ENCODE peak calls at places on chromosomes 1 and 21, in ten cellular contexts. W is NCI-H1105; N is sigmoid colon; K is AML-193; Q is OCI-M1; U is coronary artery; D is ELR; L is activated T-helper 1 cell treated with anti-CD3 and anti-CD28 coated beads, Interleukin-12 subunit alpha, Interleukin-12 subunit beta, Interleukin-2, Interleukin-4 antibody, amounts not matched to agents 30 ng/mL and 10 ng/mL and 1 ng/mL, durations not matched to agents 14 hours and 24 hours and 36 hours; Z is A549; J is epithelial cell of esophagus. A is an unnamed sample.

GRCh38 chr1:14602131-14602530 is 3.6 kb downstream of the KAZN start:
- DNase-seq in W (no peak), N (peak), K (no peak), Q (no peak), U (no peak), D (no peak), L (no peak), Z (no peak), J (no peak), A (no peak)

GRCh38 chr1:28915036-28915895 is 897 bp downstream of the EPB41 start:
- DNase-seq in W (peak), N (no peak), K (no peak), Q (peak), U (no peak), D (peak), L (peak), Z (no peak), J (peak), A (peak)

GRCh38 chr1:162475089-162475488 is 22.5 kb upstream of the UHMK1 start:
- DNase-seq in W (no peak), N (no peak), K (no peak), Q (no peak), U (no peak), D (no peak), L (no peak), Z (no peak), J (peak), A (no peak)

GRCh38 chr1:10387611-10388386 is 11.1 kb upstream of the PGD start:
- DNase-seq in W (no peak), N (peak), K (peak), Q (peak), U (no peak), D (peak), L (no peak), Z (peak), J (peak), A (no peak)

GRCh38 chr1:19706136-19706535 is 41.5 kb downstream of the HTR6 start:
- DNase-seq in W (no peak), N (no peak), K (no peak), Q (no peak), U (no peak), D (no peak), L (no peak), Z (no peak), J (no peak), A (no peak)

GRCh38 chr21:38244885-38245869 is 11.6 kb upstream of the KCNJ15 start:
- DNase-seq in W (no peak), N (no peak), K (no peak), Q (no peak), U (no peak), D (peak), L (peak), Z (peak), J (peak), A (no peak)

GRCh38 chr1:37602750-37603694 is 7.3 kb upstream of the GNL2 start:
- DNase-seq in W (peak), N (no peak), K (peak), Q (peak), U (no peak), D (peak), L (peak), Z (peak), J (peak), A (peak)

GRCh38 chr1:53804791-53805505 is 33.1 kb downstream of the NDC1 start:
- DNase-seq in W (no peak), N (no peak), K (no peak), Q (no peak), U (no peak), D (peak), L (no peak), Z (no peak), J (peak), A (no peak)

GRCh38 chr1:47409311-47410085 is 6.6 kb upstream of the FOXE3 start:
- DNase-seq in W (no peak), N (no peak), K (no peak), Q (no peak), U (no peak), D (peak), L (no peak), Z (no peak), J (peak), A (no peak)

A was measured in NCI-H345.